ENCODE peak calls at places on chromosomes 7 and 10, in ten cellular contexts. Y is CD8-positive, alpha-beta T cell; L is mesenchymal stem cell; C is adipocyte; K is MM.1S; A is WERI-Rb-1; X is endothelial cell of umbilical vein; D is PC-3; N is heart left ventricle; Z is fibroblast of lung. U is an unnamed sample.

GRCh38 chr7:73770002-73770859 is at the start of gene CLDN3:
- DNase-seq in Y (peak; percentile 12), L (no peak), C (peak; percentile 17), K (no peak), A (peak; percentile 87), X (no peak), D (peak; percentile 92), N (no peak), Z (peak; percentile 41), U (no peak)

GRCh38 chr7:107027208-107027607 is 17.3 kb upstream of the PRKAR2B start:
- DNase-seq in Y (no peak), L (no peak), C (no peak), K (no peak), A (no peak), X (no peak), D (no peak), N (no peak), Z (no peak), U (no peak)

GRCh38 chr10:17147884-17148494 is 18.4 kb upstream of the CUBN start:
- DNase-seq in Y (no peak), L (peak; percentile 69), C (peak; percentile 27), K (no peak), A (no peak), X (no peak), D (no peak), N (no peak), Z (no peak), U (no peak)

GRCh38 chr7:150944066-150945042 is 33.8 kb downstream of the KCNH2 start:
- DNase-seq in Y (no peak), L (no peak), C (no peak), K (no peak), A (no peak), X (no peak), D (no peak), N (peak; percentile 13), Z (no peak), U (no peak)

GRCh38 chr7:24381919-24382505 is 98.0 kb downstream of the NPY start:
- DNase-seq in Y (no peak), L (peak; percentile 49), C (peak; percentile 21), K (peak; percentile 30), A (no peak), X (no peak), D (peak; percentile 47), N (no peak), Z (peak; percentile 20), U (no peak)

GRCh38 chr7:132504851-132505250 is 71.4 kb downstream of the PLXNA4 start:
- DNase-seq in Y (no peak), L (no peak), C (no peak), K (no peak), A (no peak), X (no peak), D (no peak), N (no peak), Z (no peak), U (no peak)

GRCh38 chr10:13823046-13823711 is 236.4 kb downstream of the PRPF18 start:
- DNase-seq in Y (no peak), L (no peak), C (no peak), K (no peak), A (no peak), X (no peak), D (no peak), N (no peak), Z (no peak), U (no peak)

GRCh38 chr10:49597426-49598163 is 12.5 kb upstream of the SLC18A3 start:
- DNase-seq in Y (no peak), L (no peak), C (no peak), K (no peak), A (no peak), X (no peak), D (no peak), N (no peak), Z (no peak), U (no peak)

GRCh38 chr10:94351089-94351488 is 11.7 kb downstream of the NOC3L start:
- DNase-seq in Y (no peak), L (no peak), C (no peak), K (no peak), A (no peak), X (no peak), D (no peak), N (no peak), Z (no peak), U (no peak)

GRCh38 chr7:22397981-22398380 is 41.0 kb upstream of the RAPGEF5 start:
- DNase-seq in Y (no peak), L (no peak), C (peak; percentile 4), K (no peak), A (peak; percentile 22), X (no peak), D (no peak), N (no peak), Z (peak; percentile 66), U (no peak)

GRCh38 chr7:105261689-105262088 is 127.0 kb downstream of the SRPK2 start:
- DNase-seq in Y (no peak), L (peak; percentile 37), C (no peak), K (no peak), A (no peak), X (no peak), D (peak; percentile 72), N (no peak), Z (peak; percentile 25), U (no peak)

GRCh38 chr10:14276200-14276599 is 54.5 kb downstream of the FRMD4A start:
- DNase-seq in Y (no peak), L (no peak), C (no peak), K (no peak), A (no peak), X (no peak), D (no peak), N (no peak), Z (no peak), U (no peak)

GRCh38 chr7:121503039-121503438 is 106.9 kb upstream of the FAM3C start:
- DNase-seq in Y (no peak), L (no peak), C (no peak), K (no peak), A (no peak), X (no peak), D (no peak), N (no peak), Z (no peak), U (no peak)
- H3K9me3 ChIP-seq in Y (peaks cover 6% of the 10 kb centered on the region), L (peaks cover 26% of the 10 kb centered on the region), C (peaks cover 22% of the 10 kb centered on the region), K (no peaks in the 10 kb centered on the region), A (peaks cover 15% of the 10 kb centered on the region), X (peaks cover 5% of the 10 kb centered on the region), D (peaks cover 22% of the 10 kb centered on the region), N (peaks cover 5% of the 10 kb centered on the region), Z (no peaks in the 10 kb centered on the region), U (no peaks in the 10 kb centered on the region)

GRCh38 chr10:131244836-131245235 is 66.7 kb downstream of the TCERG1L start:
- DNase-seq in Y (no peak), L (no peak), C (no peak), K (no peak), A (no peak), X (no peak), D (no peak), N (no peak), Z (no peak), U (no peak)

GRCh38 chr10:131247873-131248272 is 63.6 kb downstream of the TCERG1L start:
- DNase-seq in Y (no peak), L (no peak), C (no peak), K (no peak), A (no peak), X (no peak), D (no peak), N (no peak), Z (no peak), U (no peak)

GRCh38 chr10:131246775-131247174 is 64.7 kb downstream of the TCERG1L start:
- DNase-seq in Y (no peak), L (no peak), C (no peak), K (no peak), A (no peak), X (no peak), D (no peak), N (no peak), Z (no peak), U (no peak)

GRCh38 chr10:131245475-131246059 is 66.0 kb downstream of the TCERG1L start:
- DNase-seq in Y (no peak), L (no peak), C (no peak), K (no peak), A (no peak), X (no peak), D (no peak), N (no peak), Z (no peak), U (no peak)

DNA sequence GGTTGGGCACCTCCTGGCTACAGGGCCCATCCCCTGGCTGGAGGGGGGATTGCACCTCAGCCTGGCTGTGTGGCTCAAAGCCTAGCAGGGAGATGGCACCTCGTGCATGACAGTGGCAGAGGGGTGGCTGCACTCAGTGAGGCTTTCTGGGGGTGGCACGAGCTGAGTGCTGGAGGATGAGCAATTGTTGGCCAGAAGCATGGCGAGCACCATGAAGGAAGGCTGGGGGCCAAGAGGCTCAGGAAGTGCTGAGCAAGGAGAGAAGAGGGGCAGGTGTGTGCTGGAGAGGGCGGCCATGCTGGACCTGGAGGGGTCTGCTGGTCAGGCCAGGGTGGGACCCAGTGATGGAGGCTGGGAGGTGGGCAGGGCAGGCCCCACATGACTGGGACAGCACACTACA is 65.4 kb downstream of the TCERG1L start:
- DNase-seq in Y (no peak), L (no peak), C (no peak), K (no peak), A (no peak), X (no peak), D (no peak), N (no peak), Z (no peak), U (no peak)
- H3K9me3 ChIP-seq in Y (no peaks in the 10 kb centered on the region), L (no peaks in the 10 kb centered on the region), C (no peaks in the 10 kb centered on the region), K (no peaks in the 10 kb centered on the region), A (no peaks in the 10 kb centered on the region), X (peaks cover 6% of the 10 kb centered on the region), D (no peaks in the 10 kb centered on the region), N (no peaks in the 10 kb centered on the region), Z (no peaks in the 10 kb centered on the region), U (no peaks in the 10 kb centered on the region)

DNA sequence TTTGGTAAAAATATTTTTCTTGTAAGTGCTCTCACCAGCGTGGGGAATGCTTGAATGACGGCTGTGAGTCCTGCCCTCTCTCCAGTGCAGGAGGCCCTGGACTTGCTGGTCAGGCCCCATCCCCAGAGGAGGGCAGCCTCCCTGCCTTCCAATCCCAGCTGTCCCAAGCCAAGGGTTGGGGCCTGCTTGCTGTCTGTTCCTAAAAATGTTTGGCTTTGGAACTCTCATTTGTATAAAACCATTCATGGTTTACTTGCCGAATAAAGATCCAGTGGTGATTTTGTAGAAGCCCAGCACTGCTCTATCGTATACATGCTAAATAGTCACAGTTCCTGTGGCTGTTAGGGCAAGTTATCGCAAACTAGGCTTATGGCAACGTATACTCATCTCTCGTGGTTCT is 121.7 kb downstream of the GLRX3 start:
- DNase-seq in Y (no peak), L (no peak), C (no peak), K (no peak), A (no peak), X (no peak), D (no peak), N (no peak), Z (no peak), U (no peak)
- H3K9me3 ChIP-seq in Y (no peaks in the 10 kb centered on the region), L (peaks cover 45% of the 10 kb centered on the region), C (peaks cover 9% of the 10 kb centered on the region), K (no peaks in the 10 kb centered on the region), A (no peaks in the 10 kb centered on the region), X (peaks cover 5% of the 10 kb centered on the region), D (no peaks in the 10 kb centered on the region), N (no peaks in the 10 kb centered on the region), Z (no peaks in the 10 kb centered on the region), U (no peaks in the 10 kb centered on the region)

GRCh38 chr10:73522263-73522662 is 26.4 kb upstream of the PPP3CB start:
- DNase-seq in Y (no peak), L (peak; percentile 54), C (no peak), K (no peak), A (no peak), X (no peak), D (no peak), N (no peak), Z (peak; percentile 67), U (no peak)

GRCh38 chr10:73517166-73517888 is 21.5 kb upstream of the PPP3CB start:
- DNase-seq in Y (no peak), L (peak; percentile 47), C (no peak), K (no peak), A (no peak), X (no peak), D (peak; percentile 59), N (no peak), Z (peak; percentile 71), U (no peak)

GRCh38 chr10:73519336-73519735 is 23.5 kb upstream of the PPP3CB start:
- DNase-seq in Y (no peak), L (no peak), C (no peak), K (no peak), A (no peak), X (no peak), D (no peak), N (no peak), Z (no peak), U (no peak)
- H3K9me3 ChIP-seq in Y (no peaks in the 10 kb centered on the region), L (no peaks in the 10 kb centered on the region), C (no peaks in the 10 kb centered on the region), K (no peaks in the 10 kb centered on the region), A (no peaks in the 10 kb centered on the region), X (no peaks in the 10 kb centered on the region), D (no peaks in the 10 kb centered on the region), N (no peaks in the 10 kb centered on the region), Z (no peaks in the 10 kb centered on the region), U (no peaks in the 10 kb centered on the region)

U was measured in MG63.